ENCODE peak calls at places on chromosomes 4 and X, in seven cellular contexts. Q is K562, B is SK-N-SH, I is H1, O is GM12878, E is HepG2, G is HCT116. J is an unnamed sample.
A peak's percentile ranks its signal among the peaks of the same experiment; 100 is the strongest.

GRCh38 chr4:35538807-35539206 is 705.5 kb downstream of the ARAP2 start:
- DNase-seq in G (peak; percentile 15), O (no peak), B (no peak), I (no peak), E (no peak), Q (no peak), J (no peak)

GRCh38 chrX:130120746-130121504 is 10.6 kb upstream of the ELF4 start:
- DNase-seq in G (no peak), I (no peak), E (peak; percentile 33), O (no peak), B (peak; percentile 86), Q (peak; percentile 83), J (no peak)

GRCh38 chrX:138925330-138925729 is 213.8 kb upstream of the FGF13 start:
- DNase-seq in Q (peak; percentile 59), O (no peak), B (no peak), I (no peak), G (no peak), E (no peak), J (no peak)

GRCh38 chrX:46574337-46574940 is 874 bp downstream of the CHST7 start:
- DNase-seq in E (peak; percentile 12), Q (no peak), B (peak; percentile 51), G (no peak), O (no peak), I (no peak), J (no peak)

GRCh38 chr4:98838977-98839618 is 89.8 kb downstream of the EIF4E start:
- DNase-seq in B (peak; percentile 20), Q (peak; percentile 50), E (no peak), I (no peak), O (no peak), G (peak; percentile 32), J (no peak)

GRCh38 chr4:79917246-79917645 is 155.8 kb downstream of the ANTXR2 start:
- DNase-seq in G (peak; percentile 42), I (peak; percentile 47), E (peak; percentile 43), O (peak; percentile 8), B (no peak), Q (peak; percentile 47), J (no peak)

GRCh38 chrX:107715331-107716044 is 60.1 kb downstream of the TSC22D3 start:
- DNase-seq in Q (no peak), I (no peak), E (no peak), O (no peak), B (peak; percentile 30), G (no peak), J (no peak)

GRCh38 chrX:574830-575229 is 55.8 kb upstream of the SHOX start:
- DNase-seq in I (no peak), O (no peak), E (no peak), G (no peak), Q (no peak), B (no peak), J (peak; percentile 34)

GRCh38 chr4:74970577-74970976 is 37.7 kb downstream of the PARM1 start:
- DNase-seq in Q (no peak), B (peak; percentile 2), E (no peak), O (no peak), I (no peak), G (no peak), J (no peak)

GRCh38 chr4:123452585-123452984 is 56.0 kb downstream of the SPRY1 start:
- DNase-seq in O (no peak), E (peak; percentile 20), B (peak; percentile 49), I (no peak), G (no peak), Q (no peak), J (no peak)

GRCh38 chr4:98976716-98977115 is 18.8 kb upstream of the METAP1 start:
- DNase-seq in O (no peak), E (no peak), B (no peak), G (no peak), Q (no peak), I (no peak), J (no peak)

GRCh38 chrX:146056511-146057081 is 239.0 kb downstream of the SLITRK2 start:
- DNase-seq in Q (no peak), G (no peak), O (no peak), I (no peak), B (no peak), E (no peak), J (no peak)

GRCh38 chrX:38061335-38061734 is 55.0 kb downstream of the SYTL5 start:
- DNase-seq in I (no peak), E (peak; percentile 14), O (no peak), G (peak; percentile 73), Q (no peak), B (no peak), J (no peak)

GRCh38 chr4:8025668-8026067 is 86.0 kb upstream of the AFAP1 start:
- DNase-seq in G (no peak), Q (no peak), E (no peak), B (no peak), O (no peak), I (no peak), J (no peak)

GRCh38 chr4:26724522-26724921 is 136.1 kb upstream of the STIM2 start:
- DNase-seq in E (no peak), B (no peak), O (no peak), I (no peak), Q (no peak), G (no peak), J (no peak)

GRCh38 chr4:139635966-139636365 is 29.7 kb upstream of the MGST2 start:
- DNase-seq in Q (no peak), O (no peak), G (no peak), B (no peak), E (no peak), I (no peak), J (no peak)

GRCh38 chr4:151013491-151013890 is 1.6 kb downstream of the LRBA start:
- DNase-seq in B (no peak), E (no peak), Q (no peak), G (no peak), O (no peak), I (no peak), J (no peak)

GRCh38 chrX:129523076-129524055 is at the start of gene SMARCA1:
- DNase-seq in G (peak; percentile 16), E (peak; percentile 65), O (no peak), Q (peak; percentile 24), I (no peak), B (peak; percentile 91), J (peak; percentile 10)

GRCh38 chr4:94814237-94814636 is 56.5 kb downstream of the BMPR1B start:
- DNase-seq in E (no peak), I (no peak), B (no peak), O (no peak), G (no peak), Q (no peak), J (no peak)

GRCh38 chrX:53186363-53186762 is 38.6 kb downstream of the KDM5C start:
- DNase-seq in O (no peak), Q (no peak), G (no peak), B (no peak), E (no peak), I (no peak), J (no peak)

GRCh38 chrX:153446950-153447580 is 1.2 kb upstream of the TREX2 start:
- DNase-seq in Q (no peak), I (no peak), B (no peak), O (no peak), E (no peak), G (no peak), J (no peak)

GRCh38 chr4:128275351-128275750 is 12.3 kb downstream of the PGRMC2 start:
- DNase-seq in Q (no peak), E (no peak), O (no peak), G (no peak), B (no peak), I (no peak), J (no peak)

GRCh38 chr4:126661194-126661593 is 971.6 kb upstream of the INTU start:
- DNase-seq in Q (no peak), G (no peak), I (no peak), B (no peak), E (no peak), O (no peak), J (no peak)
- TF ChIP-seq JUND in Q (no peak), G (no peak), I (no peak), B (no peak), E (no peak), O (no peak), J (no peak)

DNA sequence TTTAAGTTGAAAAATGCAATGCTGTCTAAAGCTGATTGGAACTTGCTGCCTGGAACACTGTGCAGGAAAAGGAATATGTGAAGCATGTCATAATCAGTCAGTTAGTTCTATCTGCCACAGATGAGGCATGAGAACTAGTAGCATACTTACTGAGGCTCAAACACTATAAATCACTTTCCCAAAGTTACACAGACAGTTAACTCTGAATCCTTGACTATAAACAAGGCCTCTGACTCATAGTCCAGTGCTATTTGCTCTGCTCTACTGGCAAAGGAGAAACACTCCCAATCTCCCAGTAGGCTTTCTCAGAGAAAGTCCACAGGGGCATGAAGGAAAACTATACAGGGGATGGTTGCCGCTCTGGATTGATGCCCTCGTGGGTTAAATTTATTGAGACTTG is 2078.4 kb upstream of the TENM3 start:
- DNase-seq in Q (no peak), B (no peak), O (no peak), G (no peak), I (no peak), E (peak; percentile 1), J (no peak)
- TF ChIP-seq JUND in Q (no peak), B (no peak), O (no peak), G (no peak), I (no peak), E (no peak), J (no peak)

GRCh38 chr4:54475546-54475945 is 182.2 kb upstream of the KIT start:
- DNase-seq in Q (no peak), O (no peak), E (no peak), B (no peak), I (no peak), G (no peak), J (no peak)
- TF ChIP-seq JUND in Q (no peak), O (no peak), E (no peak), B (no peak), I (no peak), G (no peak), J (no peak)

DNA sequence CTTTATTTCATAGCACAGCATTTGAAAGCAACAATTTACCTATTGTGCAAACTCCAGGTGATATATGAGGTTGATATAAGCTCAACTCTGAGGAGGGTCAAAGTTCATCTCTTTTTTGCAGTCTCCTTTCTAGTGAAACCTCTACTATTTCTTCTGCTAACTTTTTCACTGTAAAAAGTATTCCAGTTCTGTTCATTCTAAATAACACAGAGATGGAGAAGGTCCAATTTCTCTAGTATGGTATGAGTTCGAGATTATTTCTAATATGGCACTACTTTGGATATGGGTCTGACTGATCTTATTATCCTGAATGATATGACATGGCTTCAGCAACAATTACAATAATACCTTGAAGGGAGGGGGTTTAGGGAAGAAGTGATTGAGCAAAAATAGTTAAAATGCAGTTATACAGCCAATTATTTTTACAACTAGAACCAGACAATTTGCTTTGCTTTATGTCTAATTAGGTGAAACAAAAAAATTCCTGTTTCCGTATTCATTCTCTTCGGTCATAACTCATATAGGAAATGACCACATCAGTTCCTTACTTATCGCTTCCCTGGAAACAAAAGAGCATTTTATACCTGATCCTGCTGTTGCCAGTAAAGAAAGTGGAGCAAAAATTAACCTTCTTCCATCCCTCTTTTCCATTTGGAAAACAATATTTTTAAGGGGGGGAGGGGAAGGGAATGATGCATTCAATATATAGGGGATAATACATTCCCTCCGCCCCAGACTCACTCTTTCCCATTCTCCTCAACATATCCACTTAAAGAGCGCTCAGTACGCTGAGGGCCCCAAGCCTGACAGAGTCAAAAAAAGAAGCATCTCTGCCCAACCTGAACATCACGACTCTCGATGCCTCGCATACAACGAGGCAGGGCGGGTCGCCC is 1.0 kb downstream of the TBC1D9 start:
- DNase-seq in B (no peak), G (no peak), O (no peak), I (no peak), Q (no peak), E (no peak), J (no peak)
- TF ChIP-seq JUND in B (no peak), G (no peak), O (no peak), I (no peak), Q (no peak), E (no peak), J (no peak)

J was measured in T47D.